ENCODE peak calls at places on chromosomes 1 and 21, in six cellular contexts. F, N, W, O, U and M are unnamed samples.

GRCh38 chr1:79507770-79508169 is 501.2 kb upstream of the ADGRL4 start:
- DNase-seq in F (no peak), N (no peak), W (no peak), O (no peak), U (no peak), M (no peak)

GRCh38 chr1:67059331-67059730 is 5.4 kb upstream of the SLC35D1 start:
- DNase-seq in F (no peak), N (peak), W (no peak), O (no peak), U (peak), M (no peak)

GRCh38 chr21:46172863-46173528 is 11.3 kb downstream of the SPATC1L start:
- DNase-seq in F (no peak), N (no peak), W (no peak), O (no peak), U (no peak), M (no peak)

GRCh38 chr1:219317762-219318353 is 144.2 kb downstream of the LYPLAL1 start:
- DNase-seq in F (peak), N (no peak), W (peak), O (no peak), U (peak), M (no peak)

GRCh38 chr1:10537082-10537766 is 62.5 kb downstream of the PEX14 start:
- DNase-seq in F (no peak), N (peak), W (no peak), O (no peak), U (no peak), M (no peak)

GRCh38 chr1:62271137-62271536 is 48.1 kb downstream of the KANK4 start:
- DNase-seq in F (no peak), N (no peak), W (no peak), O (no peak), U (no peak), M (no peak)

GRCh38 chr1:63873751-63874150 is 99.9 kb downstream of the ROR1 start:
- DNase-seq in F (no peak), N (peak), W (no peak), O (no peak), U (peak), M (no peak)

GRCh38 chr1:31376374-31377134 is 3.7 kb upstream of the FABP3 start:
- DNase-seq in F (peak), N (peak), W (peak), O (no peak), U (peak), M (peak)

GRCh38 chr1:235022341-235023196 is 106.1 kb downstream of the TOMM20 start:
- DNase-seq in F (no peak), N (peak), W (no peak), O (no peak), U (peak), M (no peak)

GRCh38 chr1:63917571-63918394 is 144.0 kb downstream of the ROR1 start:
- DNase-seq in F (peak), N (peak), W (peak), O (peak), U (no peak), M (no peak)

GRCh38 chr1:44250113-44250781 is 37.0 kb downstream of the DMAP1 start:
- DNase-seq in F (peak), N (no peak), W (no peak), O (no peak), U (no peak), M (no peak)

GRCh38 chr1:80882552-80882951 is 918.2 kb upstream of the ADGRL2 start:
- DNase-seq in F (peak), N (peak), W (no peak), O (no peak), U (peak), M (no peak)

GRCh38 chr1:235342039-235342438 is 13.7 kb downstream of the GGPS1 start:
- DNase-seq in F (no peak), N (no peak), W (no peak), O (no peak), U (no peak), M (no peak)

GRCh38 chr1:10667815-10668214 is 128.6 kb downstream of the CASZ1 start:
- DNase-seq in F (no peak), N (no peak), W (no peak), O (no peak), U (no peak), M (no peak)

GRCh38 chr1:84944767-84945486 is 51.9 kb upstream of the LPAR3 start:
- DNase-seq in F (peak), N (peak), W (peak), O (no peak), U (peak), M (peak)

GRCh38 chr1:193013707-193014106 is 45.5 kb downstream of the UCHL5 start:
- DNase-seq in F (no peak), N (no peak), W (no peak), O (no peak), U (no peak), M (no peak)

GRCh38 chr21:37905291-37905690 is 11.0 kb downstream of the KCNJ6 start:
- DNase-seq in F (no peak), N (no peak), W (no peak), O (no peak), U (no peak), M (no peak)

GRCh38 chr1:163307479-163308171 is 14.1 kb upstream of the NUF2 start:
- DNase-seq in F (no peak), N (peak), W (no peak), O (no peak), U (no peak), M (no peak)

GRCh38 chr1:154190550-154190949 is 1.4 kb downstream of the TPM3 start:
- DNase-seq in F (no peak), N (peak), W (no peak), O (no peak), U (peak), M (no peak)

GRCh38 chr1:198858026-198858425 is 219.2 kb downstream of the PTPRC start:
- DNase-seq in F (no peak), N (no peak), W (no peak), O (no peak), U (peak), M (no peak)

GRCh38 chr1:92031281-92032110 is 1.7 kb downstream of the EPHX4 start:
- DNase-seq in F (no peak), N (peak), W (no peak), O (no peak), U (peak), M (no peak)

GRCh38 chr1:45375104-45376090 is 35.2 kb upstream of the MUTYH start:
- DNase-seq in F (no peak), N (no peak), W (no peak), O (no peak), U (no peak), M (no peak)

GRCh38 chr1:27366411-27367159 is at the start of gene MAP3K6:
- DNase-seq in F (peak), N (peak), W (peak), O (no peak), U (peak), M (peak)

GRCh38 chr1:237045278-237046016 is 3.5 kb downstream of the RYR2 start:
- DNase-seq in F (peak), N (no peak), W (no peak), O (no peak), U (no peak), M (no peak)

GRCh38 chr21:43362306-43362927 is 64.5 kb downstream of the SIK1 start:
- DNase-seq in F (peak), N (peak), W (peak), O (no peak), U (peak), M (no peak)

GRCh38 chr1:202571719-202572339 is 138.4 kb downstream of the SYT2 start:
- DNase-seq in F (peak), N (peak), W (no peak), O (no peak), U (peak), M (no peak)

GRCh38 chr1:36884029-36884701 is 150.2 kb downstream of the GRIK3 start:
- DNase-seq in F (no peak), N (no peak), W (peak), O (no peak), U (no peak), M (no peak)

GRCh38 chr21:44711327-44712202 is at the start of gene TSPEAR:
- DNase-seq in F (peak), N (no peak), W (peak), O (no peak), U (no peak), M (no peak)

GRCh38 chr1:77412069-77412793 is 130.4 kb downstream of the AK5 start:
- DNase-seq in F (peak), N (peak), W (no peak), O (no peak), U (peak), M (no peak)

GRCh38 chr1:58815680-58816071 is 31.8 kb upstream of the JUN start:
- DNase-seq in F (peak), N (no peak), W (peak), O (no peak), U (peak), M (no peak)

GRCh38 chr21:42970946-42971653 is 3.3 kb upstream of the PKNOX1 start:
- DNase-seq in F (peak), N (no peak), W (peak), O (no peak), U (no peak), M (no peak)

GRCh38 chr21:34156957-34157356 is 83.6 kb downstream of the MRPS6 start:
- DNase-seq in F (no peak), N (no peak), W (no peak), O (no peak), U (no peak), M (no peak)

GRCh38 chr1:207052736-207053545 is at the start of gene PFKFB2:
- DNase-seq in F (peak), N (peak), W (peak), O (peak), U (peak), M (peak)

GRCh38 chr1:110916669-110917306 is 43.8 kb downstream of the CD53 start:
- DNase-seq in F (peak), N (peak), W (no peak), O (no peak), U (peak), M (no peak)

GRCh38 chr1:83717785-83718184 is 281.1 kb downstream of the TTLL7 start:
- DNase-seq in F (no peak), N (no peak), W (no peak), O (no peak), U (no peak), M (no peak)

GRCh38 chr1:56484695-56485094 is 94.7 kb downstream of the PLPP3 start:
- DNase-seq in F (no peak), N (no peak), W (no peak), O (no peak), U (no peak), M (no peak)

GRCh38 chr1:234607091-234608025 is 2.6 kb downstream of the IRF2BP2 start:
- DNase-seq in F (peak), N (no peak), W (no peak), O (no peak), U (peak), M (peak)

GRCh38 chr1:82534996-82535395 is 734.3 kb downstream of the ADGRL2 start:
- DNase-seq in F (no peak), N (no peak), W (no peak), O (no peak), U (no peak), M (no peak)

GRCh38 chr1:1216770-1217620 is 3.0 kb upstream of the TNFRSF4 start:
- DNase-seq in F (no peak), N (no peak), W (no peak), O (no peak), U (no peak), M (no peak)

GRCh38 chr1:184386271-184387068 is at the start of gene C1orf21:
- DNase-seq in F (peak), N (peak), W (peak), O (peak), U (peak), M (peak)
- H3K4ac ChIP-seq in F (peak), N (peak), W (no peak), O (no peak), U (peak), M (peak)

GRCh38 chr1:88768816-88769215 is 84.7 kb downstream of the PKN2 start:
- DNase-seq in F (no peak), N (no peak), W (no peak), O (no peak), U (no peak), M (no peak)
- H3K4ac ChIP-seq in F (no peak), N (no peak), W (no peak), O (no peak), U (no peak), M (no peak)

GRCh38 chr1:214111796-214112195 is 124.0 kb downstream of the PROX1 start:
- DNase-seq in F (no peak), N (no peak), W (no peak), O (no peak), U (no peak), M (no peak)

GRCh38 chr1:214107322-214108096 is 119.7 kb downstream of the PROX1 start:
- DNase-seq in F (no peak), N (peak), W (peak), O (no peak), U (no peak), M (no peak)

GRCh38 chr1:214106375-214106774 is 118.6 kb downstream of the PROX1 start:
- DNase-seq in F (no peak), N (peak), W (no peak), O (no peak), U (no peak), M (no peak)

GRCh38 chr1:214103778-214104177 is 116.0 kb downstream of the PROX1 start:
- DNase-seq in F (no peak), N (no peak), W (no peak), O (no peak), U (no peak), M (no peak)

DNA sequence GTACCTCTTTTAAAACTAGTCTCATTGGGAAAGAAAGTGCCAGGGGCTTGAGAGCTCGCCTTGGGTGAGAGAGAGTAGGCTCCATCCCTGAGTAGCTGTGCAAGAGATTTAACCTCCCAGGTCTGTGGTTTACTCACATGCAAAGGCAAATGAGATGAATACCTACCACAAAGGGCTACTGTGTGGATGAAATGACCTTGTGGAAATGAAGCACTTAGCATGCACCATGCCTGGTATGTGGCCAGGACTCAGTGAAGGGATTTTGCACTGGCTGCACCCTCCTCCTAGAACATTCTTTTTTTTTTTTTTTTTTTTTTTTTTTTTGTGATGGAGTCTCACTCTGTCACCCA is 120.3 kb downstream of the PROX1 start:
- DNase-seq in F (no peak), N (no peak), W (no peak), O (no peak), U (no peak), M (no peak)
- H3K4ac ChIP-seq in F (no peak), N (no peak), W (no peak), O (no peak), U (no peak), M (no peak)

GRCh38 chr1:167943541-167943940 is 6.7 kb upstream of the MPC2 start:
- DNase-seq in F (no peak), N (peak), W (no peak), O (no peak), U (peak), M (no peak)
- H3K4ac ChIP-seq in F (no peak), N (no peak), W (no peak), O (no peak), U (no peak), M (no peak)

GRCh38 chr1:46718340-46718726 is 581 bp downstream of the EFCAB14 start:
- DNase-seq in F (peak), N (no peak), W (no peak), O (no peak), U (peak), M (no peak)
- H3K4ac ChIP-seq in F (peak), N (peak), W (no peak), O (no peak), U (peak), M (no peak)

GRCh38 chr1:19384113-19384512 is 72.0 kb downstream of the SLC66A1 start:
- DNase-seq in F (no peak), N (peak), W (no peak), O (no peak), U (no peak), M (no peak)
- H3K4ac ChIP-seq in F (no peak), N (no peak), W (no peak), O (no peak), U (no peak), M (no peak)

GRCh38 chr1:9322845-9323244 is 30.2 kb downstream of the SPSB1 start:
- DNase-seq in F (no peak), N (no peak), W (no peak), O (no peak), U (no peak), M (no peak)

GRCh38 chr1:9320520-9321479 is 28.1 kb downstream of the SPSB1 start:
- DNase-seq in F (peak), N (peak), W (no peak), O (no peak), U (peak), M (no peak)

GRCh38 chr1:9319789-9320519 is 27.3 kb downstream of the SPSB1 start:
- DNase-seq in F (peak), N (no peak), W (no peak), O (no peak), U (no peak), M (no peak)

GRCh38 chr1:9321480-9321849 is 28.8 kb downstream of the SPSB1 start:
- DNase-seq in F (peak), N (peak), W (no peak), O (no peak), U (peak), M (no peak)

GRCh38 chr1:9321986-9322715 is 29.5 kb downstream of the SPSB1 start:
- DNase-seq in F (no peak), N (no peak), W (no peak), O (no peak), U (no peak), M (no peak)
- H3K4ac ChIP-seq in F (no peak), N (peak), W (no peak), O (no peak), U (no peak), M (no peak)

DNA sequence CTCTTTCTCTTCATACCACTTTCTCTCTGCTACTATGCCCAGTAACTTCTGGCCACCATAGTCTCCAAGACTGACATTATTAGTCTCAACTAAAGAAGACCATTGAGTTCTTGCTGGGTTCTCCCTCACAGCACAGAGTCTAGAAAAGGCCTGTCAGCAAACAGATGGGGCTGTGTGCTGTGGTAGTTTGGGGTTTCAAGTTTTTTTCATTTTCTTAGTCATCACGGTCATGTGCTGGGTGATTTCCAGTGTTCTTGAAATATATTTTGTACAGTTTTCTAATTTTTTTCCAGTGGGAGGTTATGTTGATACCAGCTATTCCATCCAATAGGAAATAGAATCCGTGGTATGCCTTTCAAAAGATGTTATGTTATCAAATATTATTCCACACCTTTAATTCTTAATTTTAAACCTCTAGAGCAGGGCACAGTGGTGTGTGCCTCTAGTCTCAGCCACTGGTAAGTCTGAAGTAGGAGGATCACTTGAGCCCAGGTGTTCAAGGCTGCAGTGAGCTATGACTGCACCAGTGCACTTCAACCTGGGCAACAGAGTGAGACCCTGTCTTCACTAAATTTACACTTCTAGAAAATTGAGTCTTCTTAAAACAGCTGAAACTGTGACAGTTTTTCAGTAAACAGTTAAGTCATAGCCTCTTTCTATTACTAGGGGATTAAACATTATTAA is 8.3 kb downstream of the CFHR2 start:
- DNase-seq in F (no peak), N (peak), W (no peak), O (no peak), U (no peak), M (no peak)
- H3K4ac ChIP-seq in F (no peak), N (no peak), W (no peak), O (no peak), U (no peak), M (no peak)

GRCh38 chr1:172359531-172359991 is 60.9 kb upstream of the C1orf105 start:
- DNase-seq in F (no peak), N (peak), W (no peak), O (no peak), U (peak), M (no peak)

GRCh38 chr1:172357753-172358152 is 62.7 kb upstream of the C1orf105 start:
- DNase-seq in F (no peak), N (no peak), W (no peak), O (no peak), U (peak), M (no peak)

GRCh38 chr1:172360511-172360910 is 60.0 kb upstream of the C1orf105 start:
- DNase-seq in F (peak), N (no peak), W (peak), O (peak), U (no peak), M (peak)

GRCh38 chr1:172363852-172364251 is 56.6 kb upstream of the C1orf105 start:
- DNase-seq in F (no peak), N (no peak), W (no peak), O (no peak), U (no peak), M (no peak)

GRCh38 chr1:172360960-172361359 is 59.5 kb upstream of the C1orf105 start:
- DNase-seq in F (no peak), N (no peak), W (no peak), O (no peak), U (no peak), M (no peak)
- H3K4ac ChIP-seq in F (no peak), N (no peak), W (no peak), O (no peak), U (no peak), M (no peak)